ENCODE peak calls at places on chromosomes 1 and 21, in eight cellular contexts. K, L, F, H, T, A, Q and O are unnamed samples.

GRCh38 chr1:185373813-185374524 is 56.9 kb upstream of the IVNS1ABP start:
- DNase-seq in A (no peak), T (no peak), F (peak), K (no peak), Q (no peak), L (no peak), H (no peak), O (peak)

GRCh38 chr1:32353886-32354570 is 8.3 kb downstream of the FAM229A start:
- DNase-seq in T (no peak), Q (peak), A (peak), K (no peak), H (no peak), L (peak), F (no peak), O (no peak)

GRCh38 chr1:39690943-39691382 is 270 bp downstream of the HPCAL4 start:
- DNase-seq in L (no peak), F (no peak), H (no peak), Q (no peak), K (no peak), T (no peak), A (no peak), O (no peak)

GRCh38 chr1:41618066-41618825 is 133.8 kb upstream of the EDN2 start:
- DNase-seq in T (no peak), A (peak), F (peak), H (no peak), Q (no peak), K (no peak), L (no peak), O (no peak)

GRCh38 chr1:75615664-75616435 is 4.9 kb upstream of the SLC44A5 start:
- DNase-seq in K (peak), T (no peak), L (peak), A (peak), F (peak), H (no peak), Q (peak), O (no peak)

GRCh38 chr1:223189903-223190724 is 47.1 kb upstream of the TLR5 start:
- DNase-seq in H (no peak), A (no peak), K (no peak), Q (no peak), L (peak), T (no peak), F (no peak), O (peak)

GRCh38 chr1:229368347-229368746 is 25.5 kb upstream of the CCSAP start:
- DNase-seq in T (no peak), Q (no peak), L (no peak), A (no peak), F (no peak), H (no peak), K (no peak), O (no peak)

GRCh38 chr1:113943028-113943811 is 14.1 kb downstream of the HIPK1 start:
- DNase-seq in K (no peak), L (no peak), H (no peak), Q (no peak), T (no peak), F (no peak), A (no peak), O (no peak)

GRCh38 chr1:211323156-211324063 is 3.2 kb upstream of the TRAF5 start:
- DNase-seq in F (peak), L (peak), H (peak), K (peak), Q (peak), A (no peak), T (peak), O (peak)

GRCh38 chr1:85581138-85581801 is 709 bp downstream of the CCN1 start:
- DNase-seq in K (peak), H (no peak), F (no peak), L (peak), Q (peak), A (peak), T (peak), O (peak)

GRCh38 chr1:31487143-31487542 is 74.1 kb downstream of the SERINC2 start:
- DNase-seq in T (no peak), H (peak), K (peak), L (no peak), A (no peak), F (no peak), Q (no peak), O (no peak)

GRCh38 chr1:239368436-239369109 is 17.8 kb upstream of the CHRM3 start:
- DNase-seq in K (no peak), F (no peak), A (no peak), H (no peak), L (no peak), T (no peak), Q (no peak), O (no peak)

GRCh38 chr1:59511476-59512465 is 214.9 kb downstream of the FGGY start:
- DNase-seq in K (no peak), L (no peak), H (no peak), Q (no peak), T (no peak), A (no peak), F (no peak), O (no peak)

GRCh38 chr1:229464672-229465071 is 30.8 kb upstream of the ACTA1 start:
- DNase-seq in Q (no peak), L (no peak), H (no peak), A (no peak), T (no peak), F (no peak), K (no peak), O (no peak)

GRCh38 chr1:201536542-201536941 is 2.4 kb upstream of the NAV1 start:
- DNase-seq in K (peak), A (peak), T (no peak), L (peak), H (no peak), F (no peak), Q (no peak), O (peak)

GRCh38 chr1:182889997-182890396 is 50.9 kb downstream of the DHX9 start:
- DNase-seq in Q (no peak), T (peak), H (peak), F (no peak), L (no peak), A (no peak), K (peak), O (no peak)

GRCh38 chr1:9260086-9260766 is 25.7 kb downstream of the H6PD start:
- DNase-seq in L (no peak), H (peak), Q (no peak), F (no peak), K (no peak), T (no peak), A (no peak), O (no peak)

GRCh38 chr1:110298991-110299390 is 40.2 kb upstream of the RBM15 start:
- DNase-seq in H (no peak), T (no peak), Q (no peak), F (no peak), L (no peak), K (no peak), A (no peak), O (no peak)

GRCh38 chr1:220226752-220227151 is 45.5 kb downstream of the RAB3GAP2 start:
- DNase-seq in T (no peak), Q (no peak), H (no peak), A (no peak), F (no peak), K (no peak), L (no peak), O (no peak)

GRCh38 chr1:201134405-201134804 is 7.4 kb upstream of the ASCL5 start:
- DNase-seq in K (no peak), T (no peak), F (no peak), H (no peak), L (no peak), A (no peak), Q (no peak), O (no peak)

GRCh38 chr1:36787312-36787711 is 247.0 kb downstream of the GRIK3 start:
- DNase-seq in A (no peak), T (no peak), H (no peak), F (no peak), L (no peak), K (peak), Q (no peak), O (no peak)

GRCh38 chr1:149936076-149936991 is at the start of gene MTMR11:
- DNase-seq in K (no peak), A (no peak), Q (no peak), H (no peak), F (no peak), T (no peak), L (peak), O (peak)

GRCh38 chr1:33349081-33349759 is 28.3 kb upstream of the A3GALT2 start:
- DNase-seq in K (peak), T (peak), H (peak), F (no peak), A (peak), Q (no peak), L (peak), O (peak)

GRCh38 chr1:109532365-109533136 is 7.1 kb upstream of the GPR61 start:
- DNase-seq in A (peak), T (peak), F (peak), L (peak), Q (peak), K (peak), H (peak), O (peak)

GRCh38 chr21:26719750-26720149 is 125.5 kb downstream of the ADAMTS1 start:
- DNase-seq in Q (no peak), T (no peak), L (no peak), A (no peak), K (no peak), F (no peak), H (no peak), O (no peak)

GRCh38 chr1:153941826-153942725 is 4.4 kb downstream of the DENND4B start:
- DNase-seq in Q (no peak), F (no peak), A (no peak), H (no peak), T (no peak), K (no peak), L (no peak), O (no peak)

GRCh38 chr1:155003227-155003765 is 694 bp downstream of the ZBTB7B start:
- DNase-seq in F (no peak), K (peak), Q (peak), H (peak), A (no peak), L (no peak), T (no peak), O (peak)

GRCh38 chr1:3795453-3796214 is 664 bp downstream of the LRRC47 start:
- DNase-seq in Q (no peak), A (no peak), K (peak), F (no peak), L (no peak), T (no peak), H (peak), O (no peak)

GRCh38 chr1:178020968-178021640 is 51.2 kb upstream of the SEC16B start:
- DNase-seq in K (no peak), Q (no peak), F (no peak), A (no peak), L (no peak), T (no peak), H (no peak), O (no peak)